ENCODE peak calls at places on chromosomes 5 and 9, in four cellular contexts. One of them, this sample, is unnamed.

GRCh38 chr5:158028349-158028748 is 169.4 kb upstream of the CLINT1 start:
- DNase-seq in osteocyte: no peak
- DNase-seq in upper lobe of right lung: no peak
- DNase-seq in choroid plexus epithelial cell: no peak
- DNase-seq in this sample: no peak

GRCh38 chr5:31880460-31880859 is 241.5 kb downstream of the PDZD2 start:
- DNase-seq in osteocyte: no peak
- DNase-seq in upper lobe of right lung: no peak
- DNase-seq in choroid plexus epithelial cell: no peak
- DNase-seq in this sample: no peak

GRCh38 chr5:18112066-18112465 is 477.8 kb downstream of the TAF11L14 start:
- DNase-seq in osteocyte: no peak
- DNase-seq in upper lobe of right lung: no peak
- DNase-seq in choroid plexus epithelial cell: no peak
- DNase-seq in this sample: no peak

GRCh38 chr5:111755942-111756353 is 1.0 kb downstream of the NREP start:
- DNase-seq in osteocyte: no peak
- DNase-seq in upper lobe of right lung: no peak
- DNase-seq in choroid plexus epithelial cell: peak
- DNase-seq in this sample: no peak

GRCh38 chr5:126484248-126484647 is 61.0 kb downstream of the GRAMD2B start:
- DNase-seq in osteocyte: no peak
- DNase-seq in upper lobe of right lung: no peak
- DNase-seq in choroid plexus epithelial cell: no peak
- DNase-seq in this sample: no peak

GRCh38 chr9:133916159-133916541 is 76.0 kb downstream of the VAV2 start:
- DNase-seq in osteocyte: no peak
- DNase-seq in upper lobe of right lung: no peak
- DNase-seq in choroid plexus epithelial cell: no peak
- DNase-seq in this sample: no peak

GRCh38 chr9:99340281-99340680 is 118.2 kb downstream of the SEC61B start:
- DNase-seq in osteocyte: no peak
- DNase-seq in upper lobe of right lung: no peak
- DNase-seq in choroid plexus epithelial cell: no peak
- DNase-seq in this sample: no peak

GRCh38 chr9:112747094-112747493 is 3.5 kb upstream of the SNX30 start:
- DNase-seq in osteocyte: no peak
- DNase-seq in upper lobe of right lung: no peak
- DNase-seq in choroid plexus epithelial cell: no peak
- DNase-seq in this sample: no peak

GRCh38 chr5:54904425-54904824 is 81.0 kb downstream of the ESM1 start:
- DNase-seq in osteocyte: no peak
- DNase-seq in upper lobe of right lung: no peak
- DNase-seq in choroid plexus epithelial cell: peak
- DNase-seq in this sample: no peak

GRCh38 chr9:127112056-127112455 is 10.4 kb downstream of the ANGPTL2 start:
- DNase-seq in osteocyte: no peak
- DNase-seq in upper lobe of right lung: no peak
- DNase-seq in choroid plexus epithelial cell: no peak
- DNase-seq in this sample: no peak

GRCh38 chr9:130631331-130632080 is 32.9 kb upstream of the PRDM12 start:
- DNase-seq in osteocyte: no peak
- DNase-seq in upper lobe of right lung: no peak
- DNase-seq in choroid plexus epithelial cell: no peak
- DNase-seq in this sample: no peak

GRCh38 chr9:91530829-91531228 is 107.2 kb upstream of the NFIL3 start:
- DNase-seq in osteocyte: no peak
- DNase-seq in upper lobe of right lung: no peak
- DNase-seq in choroid plexus epithelial cell: peak
- DNase-seq in this sample: no peak

GRCh38 chr5:166373817-166374216 is 1917.6 kb upstream of the WWC1 start:
- DNase-seq in osteocyte: no peak
- DNase-seq in upper lobe of right lung: no peak
- DNase-seq in choroid plexus epithelial cell: no peak
- DNase-seq in this sample: no peak

GRCh38 chr9:112341741-112342140 is 8.3 kb upstream of the PTBP3 start:
- DNase-seq in osteocyte: no peak
- DNase-seq in upper lobe of right lung: no peak
- DNase-seq in choroid plexus epithelial cell: peak
- DNase-seq in this sample: no peak

GRCh38 chr9:108622467-108622866 is 233.3 kb downstream of the ACTL7B start:
- DNase-seq in osteocyte: no peak
- DNase-seq in upper lobe of right lung: no peak
- DNase-seq in choroid plexus epithelial cell: peak
- DNase-seq in this sample: no peak

GRCh38 chr9:137278061-137278912 is 761 bp downstream of the TOR4A start:
- DNase-seq in osteocyte: no peak
- DNase-seq in upper lobe of right lung: peak
- DNase-seq in choroid plexus epithelial cell: peak
- DNase-seq in this sample: no peak

GRCh38 chr5:125272364-125272763 is 525.9 kb upstream of the ZNF608 start:
- DNase-seq in osteocyte: no peak
- DNase-seq in upper lobe of right lung: no peak
- DNase-seq in choroid plexus epithelial cell: no peak
- DNase-seq in this sample: no peak

GRCh38 chr9:119366909-119367690 is 2.1 kb downstream of the BRINP1 start:
- DNase-seq in osteocyte: no peak
- DNase-seq in upper lobe of right lung: no peak
- DNase-seq in choroid plexus epithelial cell: no peak
- DNase-seq in this sample: no peak

GRCh38 chr5:10637944-10638343 is 74.1 kb downstream of the ANKRD33B start:
- DNase-seq in osteocyte: no peak
- DNase-seq in upper lobe of right lung: no peak
- DNase-seq in choroid plexus epithelial cell: no peak
- DNase-seq in this sample: no peak

GRCh38 chr5:109099081-109099480 is 310.7 kb downstream of the PJA2 start:
- DNase-seq in osteocyte: no peak
- DNase-seq in upper lobe of right lung: no peak
- DNase-seq in choroid plexus epithelial cell: no peak
- DNase-seq in this sample: no peak

GRCh38 chr5:66830636-66831035 is 234.4 kb downstream of the MAST4 start:
- DNase-seq in osteocyte: no peak
- DNase-seq in upper lobe of right lung: no peak
- DNase-seq in choroid plexus epithelial cell: no peak
- DNase-seq in this sample: no peak

GRCh38 chr5:37553720-37554402 is 174.7 kb downstream of the WDR70 start:
- DNase-seq in osteocyte: no peak
- DNase-seq in upper lobe of right lung: no peak
- DNase-seq in choroid plexus epithelial cell: peak
- DNase-seq in this sample: no peak

GRCh38 chr9:112535811-112536210 is 49.2 kb downstream of the KIAA1958 start:
- DNase-seq in osteocyte: no peak
- DNase-seq in upper lobe of right lung: no peak
- DNase-seq in choroid plexus epithelial cell: peak
- DNase-seq in this sample: no peak

GRCh38 chr5:4630031-4630430 is 510.1 kb upstream of the ADAMTS16 start:
- DNase-seq in osteocyte: no peak
- DNase-seq in upper lobe of right lung: no peak
- DNase-seq in choroid plexus epithelial cell: no peak
- DNase-seq in this sample: no peak

GRCh38 chr5:100643473-100643872 is 108.3 kb downstream of the FAM174A start:
- DNase-seq in osteocyte: no peak
- DNase-seq in upper lobe of right lung: no peak
- DNase-seq in choroid plexus epithelial cell: peak
- DNase-seq in this sample: no peak

GRCh38 chr5:139847790-139848507 is 52.3 kb downstream of the PSD2 start:
- DNase-seq in osteocyte: no peak
- DNase-seq in upper lobe of right lung: peak
- DNase-seq in choroid plexus epithelial cell: no peak
- DNase-seq in this sample: no peak

GRCh38 chr5:177520906-177521513 is 4.2 kb upstream of the DDX41 start:
- DNase-seq in osteocyte: no peak
- DNase-seq in upper lobe of right lung: peak
- DNase-seq in choroid plexus epithelial cell: no peak
- DNase-seq in this sample: no peak
- TF ChIP-seq CTCF in osteocyte: peak
- TF ChIP-seq CTCF in upper lobe of right lung: no peak
- TF ChIP-seq CTCF in choroid plexus epithelial cell: peak
- TF ChIP-seq CTCF in this sample: no peak

GRCh38 chr9:107422189-107422802 is 67.3 kb downstream of the KLF4 start:
- DNase-seq in osteocyte: peak
- DNase-seq in upper lobe of right lung: peak
- DNase-seq in choroid plexus epithelial cell: peak
- DNase-seq in this sample: peak
- TF ChIP-seq CTCF in osteocyte: peak
- TF ChIP-seq CTCF in upper lobe of right lung: peak
- TF ChIP-seq CTCF in choroid plexus epithelial cell: peak
- TF ChIP-seq CTCF in this sample: no peak

DNA sequence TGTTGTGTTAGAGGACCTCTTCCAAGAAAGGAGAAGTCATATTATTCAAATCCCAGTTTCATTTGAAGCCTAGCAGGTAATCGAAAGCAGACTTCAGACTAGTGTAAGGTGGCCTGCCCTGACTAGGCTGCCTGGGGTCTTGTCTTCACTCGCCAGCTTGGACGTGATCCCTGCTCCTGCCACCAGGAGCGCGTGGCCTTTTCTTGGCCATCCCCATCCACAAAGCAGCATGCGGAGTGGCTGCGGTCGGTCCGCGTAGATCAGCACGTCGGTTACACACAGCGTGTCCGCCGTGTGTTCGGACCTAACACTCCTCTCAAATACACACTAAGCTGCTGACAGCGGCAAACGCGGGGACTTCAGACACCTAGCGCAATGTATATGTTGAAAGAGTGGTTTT is 37.3 kb downstream of the CFAP77 start:
- DNase-seq in osteocyte: no peak
- DNase-seq in upper lobe of right lung: no peak
- DNase-seq in choroid plexus epithelial cell: peak
- DNase-seq in this sample: no peak
- TF ChIP-seq CTCF in osteocyte: peak
- TF ChIP-seq CTCF in upper lobe of right lung: no peak
- TF ChIP-seq CTCF in choroid plexus epithelial cell: peak
- TF ChIP-seq CTCF in this sample: no peak

GRCh38 chr9:117073539-117074336 is 341.1 kb downstream of the ASTN2 start:
- DNase-seq in osteocyte: no peak
- DNase-seq in upper lobe of right lung: no peak
- DNase-seq in choroid plexus epithelial cell: peak
- DNase-seq in this sample: no peak
- TF ChIP-seq CTCF in osteocyte: peak
- TF ChIP-seq CTCF in upper lobe of right lung: peak
- TF ChIP-seq CTCF in choroid plexus epithelial cell: peak
- TF ChIP-seq CTCF in this sample: no peak

GRCh38 chr9:13904311-13904710 is 409.6 kb downstream of the NFIB start:
- DNase-seq in osteocyte: no peak
- DNase-seq in upper lobe of right lung: no peak
- DNase-seq in choroid plexus epithelial cell: no peak
- DNase-seq in this sample: no peak
- TF ChIP-seq CTCF in osteocyte: no peak
- TF ChIP-seq CTCF in upper lobe of right lung: no peak
- TF ChIP-seq CTCF in choroid plexus epithelial cell: no peak
- TF ChIP-seq CTCF in this sample: no peak

GRCh38 chr9:125428060-125428481 is 166.4 kb downstream of the GAPVD1 start:
- DNase-seq in osteocyte: no peak
- DNase-seq in upper lobe of right lung: peak
- DNase-seq in choroid plexus epithelial cell: peak
- DNase-seq in this sample: no peak
- TF ChIP-seq CTCF in osteocyte: peak
- TF ChIP-seq CTCF in upper lobe of right lung: peak
- TF ChIP-seq CTCF in choroid plexus epithelial cell: peak
- TF ChIP-seq CTCF in this sample: no peak

GRCh38 chr5:142280066-142281011 is 44.5 kb downstream of the SPRY4 start:
- DNase-seq in osteocyte: peak
- DNase-seq in upper lobe of right lung: no peak
- DNase-seq in choroid plexus epithelial cell: peak
- DNase-seq in this sample: no peak

GRCh38 chr5:142286111-142286510 is 38.7 kb downstream of the SPRY4 start:
- DNase-seq in osteocyte: no peak
- DNase-seq in upper lobe of right lung: no peak
- DNase-seq in choroid plexus epithelial cell: no peak
- DNase-seq in this sample: no peak

GRCh38 chr5:142281966-142282365 is 42.9 kb downstream of the SPRY4 start:
- DNase-seq in osteocyte: no peak
- DNase-seq in upper lobe of right lung: no peak
- DNase-seq in choroid plexus epithelial cell: no peak
- DNase-seq in this sample: no peak

GRCh38 chr5:142281012-142281374 is 43.8 kb downstream of the SPRY4 start:
- DNase-seq in osteocyte: no peak
- DNase-seq in upper lobe of right lung: no peak
- DNase-seq in choroid plexus epithelial cell: no peak
- DNase-seq in this sample: no peak

DNA sequence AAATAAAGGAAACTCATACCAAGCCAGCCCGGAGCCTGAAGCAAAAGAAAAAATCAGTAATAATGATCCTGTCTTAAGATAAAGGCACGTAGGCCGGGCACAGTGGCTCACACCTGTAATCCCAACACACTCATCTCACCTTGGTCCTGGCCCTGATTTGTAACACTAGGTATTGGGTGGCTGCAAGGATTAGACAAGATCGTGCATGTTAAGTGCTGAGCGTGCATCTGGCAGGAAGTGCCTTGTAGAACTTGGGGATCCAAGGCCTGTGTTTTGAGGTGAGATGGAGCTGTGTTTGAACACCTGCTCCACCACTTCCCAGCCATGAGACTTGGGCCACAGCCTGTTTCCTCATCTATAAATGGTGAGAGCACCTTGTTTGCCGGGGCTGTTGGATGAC is 41.5 kb downstream of the SPRY4 start:
- DNase-seq in osteocyte: no peak
- DNase-seq in upper lobe of right lung: no peak
- DNase-seq in choroid plexus epithelial cell: no peak
- DNase-seq in this sample: no peak
- TF ChIP-seq CTCF in osteocyte: no peak
- TF ChIP-seq CTCF in upper lobe of right lung: no peak
- TF ChIP-seq CTCF in choroid plexus epithelial cell: no peak
- TF ChIP-seq CTCF in this sample: no peak